ENCODE peak calls at places on chromosomes 2 and 18, in nine cellular contexts. Q is ACHN, J is dorsolateral prefrontal cortex, A is fibroblast of the conjunctiva, F is DMS79 treated with DMSO at 0.1 percent for 48 hours, C is HEK293T, W is mesenteric fat pad, K is G401, M is SJSA1. X is an unnamed sample.

GRCh38 chr2:157223624-157224205 is 33.8 kb upstream of the GALNT5 start:
- DNase-seq in C (no peak), M (no peak), K (peak; percentile 98), W (no peak), Q (no peak), F (no peak), J (no peak), A (no peak), X (peak; percentile 77)

GRCh38 chr2:10877691-10878111 is 34.0 kb upstream of the KCNF1 start:
- DNase-seq in J (peak; percentile 53), K (no peak), M (no peak), F (no peak), A (no peak), W (no peak), C (no peak), Q (no peak), X (no peak)

GRCh38 chr2:23411752-23412431 is 26.9 kb downstream of the KLHL29 start:
- DNase-seq in K (no peak), J (no peak), M (peak; percentile 39), A (peak; percentile 75), W (no peak), F (no peak), C (no peak), Q (no peak), X (no peak)

GRCh38 chr2:113229795-113230194 is 48.9 kb downstream of the PAX8 start:
- DNase-seq in Q (no peak), C (no peak), J (no peak), A (no peak), K (no peak), W (no peak), F (no peak), M (no peak), X (no peak)

GRCh38 chr18:30925795-30926194 is 116.7 kb downstream of the DSC3 start:
- DNase-seq in F (no peak), W (no peak), A (no peak), M (no peak), J (no peak), K (no peak), C (no peak), Q (no peak), X (no peak)

GRCh38 chr18:59502222-59502898 is 143.3 kb upstream of the LMAN1 start:
- DNase-seq in F (no peak), W (no peak), C (peak; percentile 27), J (no peak), Q (no peak), K (no peak), A (peak; percentile 92), M (peak; percentile 72), X (no peak)

GRCh38 chr18:36809590-36810381 is 19.0 kb downstream of the TPGS2 start:
- DNase-seq in A (peak; percentile 51), W (no peak), F (peak; percentile 87), M (peak; percentile 44), Q (peak; percentile 66), K (peak; percentile 89), J (peak; percentile 29), C (peak; percentile 92), X (peak; percentile 67)

GRCh38 chr2:202147775-202148174 is 74.7 kb downstream of the KIAA2012 start:
- DNase-seq in M (no peak), W (no peak), K (peak; percentile 25), F (no peak), Q (no peak), C (no peak), J (no peak), A (no peak), X (no peak)

GRCh38 chr2:124476291-124476690 is 451.2 kb downstream of the CNTNAP5 start:
- DNase-seq in J (no peak), M (no peak), F (no peak), A (no peak), K (no peak), W (no peak), Q (peak; percentile 93), C (no peak), X (no peak)

GRCh38 chr2:71833272-71833671 is 314.4 kb downstream of the CYP26B1 start:
- DNase-seq in W (no peak), C (no peak), F (no peak), A (no peak), Q (no peak), J (no peak), K (no peak), M (no peak), X (no peak)

GRCh38 chr2:6923319-6923718 is 6.1 kb downstream of the RNF144A start:
- DNase-seq in M (no peak), F (no peak), C (no peak), J (no peak), W (no peak), Q (no peak), K (peak; percentile 87), A (no peak), X (peak; percentile 91)

GRCh38 chr2:203535784-203536590 is 886 bp upstream of the RAPH1 start:
- DNase-seq in K (peak; percentile 58), A (no peak), F (no peak), C (no peak), J (no peak), Q (no peak), W (no peak), M (no peak), X (peak; percentile 11)

GRCh38 chr2:238787507-238787906 is 60.4 kb upstream of the TWIST2 start:
- DNase-seq in W (no peak), C (no peak), M (no peak), K (no peak), J (no peak), Q (no peak), A (no peak), F (no peak), X (no peak)

GRCh38 chr2:232852676-232853075 is 17.4 kb upstream of the SNORC start:
- DNase-seq in C (no peak), J (no peak), W (no peak), A (no peak), F (no peak), Q (no peak), M (no peak), K (no peak), X (no peak)

GRCh38 chr2:239818531-239819011 is 206.6 kb downstream of the NDUFA10 start:
- DNase-seq in F (no peak), A (no peak), M (peak; percentile 29), K (no peak), J (peak; percentile 54), Q (no peak), C (no peak), W (peak; percentile 84), X (no peak)

GRCh38 chr18:44518666-44519065 is 162.0 kb upstream of the SETBP1 start:
- DNase-seq in A (no peak), Q (no peak), J (no peak), F (no peak), K (no peak), W (no peak), M (no peak), C (no peak), X (no peak)

GRCh38 chr2:172701250-172701649 is 34.4 kb upstream of the RAPGEF4 start:
- DNase-seq in F (no peak), M (no peak), Q (no peak), W (no peak), K (no peak), C (no peak), J (no peak), A (no peak), X (peak; percentile 22)

GRCh38 chr2:28869494-28870145 is 489 bp downstream of the TRMT61B start:
- DNase-seq in J (no peak), A (no peak), C (no peak), W (no peak), F (no peak), K (no peak), Q (peak; percentile 48), M (peak; percentile 48), X (no peak)

GRCh38 chr2:25228848-25229674 is 60.7 kb upstream of the POMC start:
- DNase-seq in F (peak; percentile 76), M (peak; percentile 81), K (peak; percentile 83), C (peak; percentile 90), J (peak; percentile 62), A (peak; percentile 67), Q (peak; percentile 86), W (no peak), X (peak; percentile 45)

GRCh38 chr2:39033980-39034379 is 86.9 kb downstream of the SOS1 start:
- DNase-seq in K (no peak), W (no peak), J (no peak), F (no peak), M (no peak), C (no peak), A (no peak), Q (no peak), X (no peak)

GRCh38 chr2:27776097-27776496 is 4.6 kb downstream of the MRPL33 start:
- DNase-seq in M (no peak), K (peak; percentile 24), C (no peak), W (no peak), J (peak; percentile 42), F (no peak), Q (no peak), A (peak; percentile 68), X (no peak)

GRCh38 chr2:17171446-17172049 is 346.7 kb downstream of the RAD51AP2 start:
- DNase-seq in Q (peak; percentile 36), J (peak; percentile 72), K (peak; percentile 35), M (no peak), A (peak; percentile 3), F (no peak), C (peak; percentile 53), W (no peak), X (peak; percentile 22)

GRCh38 chr2:189238903-189239302 is 59.3 kb upstream of the COL5A2 start:
- DNase-seq in K (no peak), Q (no peak), C (no peak), M (no peak), W (no peak), J (no peak), F (no peak), A (no peak), X (no peak)

GRCh38 chr18:67400502-67401117 is 115.9 kb downstream of the DSEL start:
- DNase-seq in J (no peak), C (no peak), M (no peak), F (no peak), A (no peak), K (no peak), Q (no peak), W (no peak), X (no peak)

GRCh38 chr2:88739985-88740600 is 48.6 kb downstream of the RPIA start:
- DNase-seq in J (peak; percentile 80), K (peak; percentile 61), C (peak; percentile 77), F (peak; percentile 40), Q (peak; percentile 70), W (no peak), M (peak; percentile 66), A (peak; percentile 55), X (no peak)

GRCh38 chr2:29920130-29920577 is 1.2 kb downstream of the ALK start:
- DNase-seq in K (no peak), Q (peak; percentile 58), W (no peak), M (no peak), A (no peak), C (peak; percentile 59), J (peak; percentile 16), F (peak; percentile 58), X (no peak)

GRCh38 chr2:226495466-226496161 is 304.0 kb downstream of the IRS1 start:
- DNase-seq in M (no peak), W (no peak), F (no peak), J (no peak), K (no peak), A (no peak), Q (no peak), C (no peak), X (no peak)

GRCh38 chr2:18799397-18799796 is 210.0 kb upstream of the NT5C1B start:
- DNase-seq in Q (no peak), F (no peak), W (no peak), K (no peak), J (no peak), A (no peak), C (no peak), M (no peak), X (no peak)

GRCh38 chr2:37689751-37690150 is 18.3 kb upstream of the CDC42EP3 start:
- DNase-seq in M (no peak), W (no peak), Q (peak; percentile 27), J (no peak), C (no peak), F (no peak), A (no peak), K (no peak), X (no peak)

GRCh38 chr2:111117666-111118454 is 2.9 kb upstream of the BCL2L11 start:
- DNase-seq in C (no peak), J (peak; percentile 28), A (peak; percentile 17), Q (peak; percentile 64), M (peak; percentile 68), F (peak; percentile 32), K (peak; percentile 6), W (no peak), X (no peak)

X was measured in NCI-H446 treated with DMSO at 0.1 percent for 48 hours.